ENCODE peak calls at places on chromosome 9, in five cellular contexts. V, W, J, L and H are unnamed samples.

GRCh38 chr9:126380447-126380846 is 53.8 kb downstream of the MVB12B start:
- DNase-seq in L (no peak), J (no peak), V (no peak), W (no peak), H (no peak)

GRCh38 chr9:80605129-80605528 is 1033.4 kb downstream of the TLE4 start:
- DNase-seq in W (no peak), V (no peak), J (no peak), L (peak), H (no peak)

GRCh38 chr9:100131875-100132430 is 32.9 kb downstream of the INVS start:
- DNase-seq in V (no peak), J (no peak), W (no peak), L (no peak), H (no peak)

GRCh38 chr9:20289416-20289815 is 332.9 kb downstream of the MLLT3 start:
- DNase-seq in L (no peak), W (no peak), J (no peak), V (no peak), H (no peak)

GRCh38 chr9:75121914-75122558 is 33.7 kb downstream of the OSTF1 start:
- DNase-seq in W (no peak), V (no peak), L (no peak), J (no peak), H (no peak)

GRCh38 chr9:99120256-99120655 is 15.3 kb downstream of the TGFBR1 start:
- DNase-seq in L (no peak), V (no peak), J (no peak), W (no peak), H (no peak)

GRCh38 chr9:129394011-129394919 is 216.2 kb upstream of the IER5L start:
- DNase-seq in L (no peak), J (peak), V (no peak), W (no peak), H (no peak)

GRCh38 chr9:24118170-24118569 is 292.1 kb upstream of the ELAVL2 start:
- DNase-seq in W (no peak), L (no peak), J (no peak), V (no peak), H (no peak)

GRCh38 chr9:136711751-136712689 is at the start of gene DIPK1B:
- DNase-seq in L (no peak), J (peak), W (no peak), V (no peak), H (no peak)

GRCh38 chr9:70561805-70562395 is 147.4 kb upstream of the KLF9 start:
- DNase-seq in J (no peak), V (no peak), W (no peak), L (no peak), H (no peak)

GRCh38 chr9:17810728-17811634 is 232.1 kb downstream of the SH3GL2 start:
- DNase-seq in W (no peak), L (peak), V (peak), J (peak), H (no peak)